ENCODE peak calls at places on chromosomes 2 and 18, in four cellular contexts. One of them, this sample, is unnamed.

GRCh38 chr2:219073413-219074129 is 12.8 kb upstream of the IHH start:
- DNase-seq in right cardiac atrium: no peak
- DNase-seq in cardiac muscle cell: peak
- DNase-seq in breast epithelium: no peak
- DNase-seq in this sample: no peak

GRCh38 chr2:46521215-46521683 is 41.9 kb downstream of the TMEM247 start:
- DNase-seq in right cardiac atrium: peak
- DNase-seq in cardiac muscle cell: no peak
- DNase-seq in breast epithelium: peak
- DNase-seq in this sample: peak

GRCh38 chr18:61502472-61502871 is 169.2 kb downstream of the CDH20 start:
- DNase-seq in right cardiac atrium: no peak
- DNase-seq in cardiac muscle cell: peak
- DNase-seq in breast epithelium: peak
- DNase-seq in this sample: no peak

GRCh38 chr2:55038428-55038827 is 11.8 kb downstream of the RTN4 start:
- DNase-seq in right cardiac atrium: no peak
- DNase-seq in cardiac muscle cell: no peak
- DNase-seq in breast epithelium: no peak
- DNase-seq in this sample: no peak

GRCh38 chr2:129103922-129104878 is 785.5 kb upstream of the HS6ST1 start:
- DNase-seq in right cardiac atrium: no peak
- DNase-seq in cardiac muscle cell: no peak
- DNase-seq in breast epithelium: no peak
- DNase-seq in this sample: no peak

GRCh38 chr2:197777823-197778407 is 7.2 kb downstream of the BOLL start:
- DNase-seq in right cardiac atrium: no peak
- DNase-seq in cardiac muscle cell: peak
- DNase-seq in breast epithelium: no peak
- DNase-seq in this sample: no peak

GRCh38 chr2:220240640-220241039 is 613.2 kb downstream of the SLC4A3 start:
- DNase-seq in right cardiac atrium: no peak
- DNase-seq in cardiac muscle cell: no peak
- DNase-seq in breast epithelium: no peak
- DNase-seq in this sample: no peak

GRCh38 chr2:152558174-152559091 is 158.8 kb downstream of the PRPF40A start:
- DNase-seq in right cardiac atrium: no peak
- DNase-seq in cardiac muscle cell: no peak
- DNase-seq in breast epithelium: no peak
- DNase-seq in this sample: no peak

GRCh38 chr2:136114392-136114791 is 3.6 kb downstream of the CXCR4 start:
- DNase-seq in right cardiac atrium: no peak
- DNase-seq in cardiac muscle cell: no peak
- DNase-seq in breast epithelium: no peak
- DNase-seq in this sample: no peak

GRCh38 chr2:45199973-45200372 is 190.7 kb upstream of the SIX2 start:
- DNase-seq in right cardiac atrium: no peak
- DNase-seq in cardiac muscle cell: no peak
- DNase-seq in breast epithelium: no peak
- DNase-seq in this sample: no peak

GRCh38 chr2:97267411-97268074 is 154.6 kb downstream of the ANKRD36 start:
- DNase-seq in right cardiac atrium: peak
- DNase-seq in cardiac muscle cell: no peak
- DNase-seq in breast epithelium: peak
- DNase-seq in this sample: peak

GRCh38 chr2:226434702-226435101 is 364.9 kb downstream of the IRS1 start:
- DNase-seq in right cardiac atrium: no peak
- DNase-seq in cardiac muscle cell: no peak
- DNase-seq in breast epithelium: no peak
- DNase-seq in this sample: no peak

GRCh38 chr2:7007488-7007845 is 90.3 kb downstream of the RNF144A start:
- DNase-seq in right cardiac atrium: no peak
- DNase-seq in cardiac muscle cell: no peak
- DNase-seq in breast epithelium: no peak
- DNase-seq in this sample: no peak
- H3K27ac ChIP-seq in right cardiac atrium: peak
- H3K27ac ChIP-seq in cardiac muscle cell: no peak
- H3K27ac ChIP-seq in breast epithelium: peak
- H3K27ac ChIP-seq in this sample: peak

GRCh38 chr18:23857756-23858155 is 156.8 kb upstream of the TTC39C start:
- DNase-seq in right cardiac atrium: no peak
- DNase-seq in cardiac muscle cell: no peak
- DNase-seq in breast epithelium: peak
- DNase-seq in this sample: no peak
- H3K27ac ChIP-seq in right cardiac atrium: no peak
- H3K27ac ChIP-seq in cardiac muscle cell: no peak
- H3K27ac ChIP-seq in breast epithelium: no peak
- H3K27ac ChIP-seq in this sample: no peak

DNA sequence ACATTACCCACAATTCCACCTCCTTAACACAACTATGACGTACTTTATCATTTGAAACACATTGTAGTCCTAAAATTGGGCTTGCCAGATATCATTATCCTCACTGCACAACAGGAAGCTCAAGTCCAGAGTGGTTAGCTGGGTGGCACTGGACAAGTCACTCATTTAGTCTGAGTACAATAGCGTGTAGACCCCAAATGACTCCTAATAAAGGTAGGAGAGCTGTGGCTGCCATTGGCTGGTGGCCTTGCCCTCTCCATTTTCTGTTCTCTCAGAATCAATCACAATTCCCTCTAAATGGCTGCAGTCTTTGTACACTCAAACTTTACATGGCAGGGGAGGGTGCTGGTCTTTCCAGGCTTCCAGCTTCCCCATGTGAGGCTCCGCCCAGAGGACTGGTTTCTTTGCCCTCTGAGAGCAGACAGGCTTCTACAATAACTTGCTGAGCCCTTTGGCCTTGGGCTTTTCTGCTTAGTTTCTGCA is 11.7 kb downstream of the PSTPIP2 start:
- DNase-seq in right cardiac atrium: no peak
- DNase-seq in cardiac muscle cell: no peak
- DNase-seq in breast epithelium: no peak
- DNase-seq in this sample: no peak
- H3K27ac ChIP-seq in right cardiac atrium: no peak
- H3K27ac ChIP-seq in cardiac muscle cell: no peak
- H3K27ac ChIP-seq in breast epithelium: no peak
- H3K27ac ChIP-seq in this sample: no peak

GRCh38 chr2:231682546-231683291 is 25.6 kb upstream of the PTMA start:
- DNase-seq in right cardiac atrium: no peak
- DNase-seq in cardiac muscle cell: no peak
- DNase-seq in breast epithelium: no peak
- DNase-seq in this sample: no peak

GRCh38 chr2:231683907-231684306 is 24.4 kb upstream of the PTMA start:
- DNase-seq in right cardiac atrium: no peak
- DNase-seq in cardiac muscle cell: no peak
- DNase-seq in breast epithelium: no peak
- DNase-seq in this sample: no peak

GRCh38 chr2:231683292-231683898 is 24.9 kb upstream of the PTMA start:
- DNase-seq in right cardiac atrium: no peak
- DNase-seq in cardiac muscle cell: no peak
- DNase-seq in breast epithelium: no peak
- DNase-seq in this sample: peak

GRCh38 chr2:231685349-231686191 is 22.8 kb upstream of the PTMA start:
- DNase-seq in right cardiac atrium: no peak
- DNase-seq in cardiac muscle cell: no peak
- DNase-seq in breast epithelium: no peak
- DNase-seq in this sample: no peak

DNA sequence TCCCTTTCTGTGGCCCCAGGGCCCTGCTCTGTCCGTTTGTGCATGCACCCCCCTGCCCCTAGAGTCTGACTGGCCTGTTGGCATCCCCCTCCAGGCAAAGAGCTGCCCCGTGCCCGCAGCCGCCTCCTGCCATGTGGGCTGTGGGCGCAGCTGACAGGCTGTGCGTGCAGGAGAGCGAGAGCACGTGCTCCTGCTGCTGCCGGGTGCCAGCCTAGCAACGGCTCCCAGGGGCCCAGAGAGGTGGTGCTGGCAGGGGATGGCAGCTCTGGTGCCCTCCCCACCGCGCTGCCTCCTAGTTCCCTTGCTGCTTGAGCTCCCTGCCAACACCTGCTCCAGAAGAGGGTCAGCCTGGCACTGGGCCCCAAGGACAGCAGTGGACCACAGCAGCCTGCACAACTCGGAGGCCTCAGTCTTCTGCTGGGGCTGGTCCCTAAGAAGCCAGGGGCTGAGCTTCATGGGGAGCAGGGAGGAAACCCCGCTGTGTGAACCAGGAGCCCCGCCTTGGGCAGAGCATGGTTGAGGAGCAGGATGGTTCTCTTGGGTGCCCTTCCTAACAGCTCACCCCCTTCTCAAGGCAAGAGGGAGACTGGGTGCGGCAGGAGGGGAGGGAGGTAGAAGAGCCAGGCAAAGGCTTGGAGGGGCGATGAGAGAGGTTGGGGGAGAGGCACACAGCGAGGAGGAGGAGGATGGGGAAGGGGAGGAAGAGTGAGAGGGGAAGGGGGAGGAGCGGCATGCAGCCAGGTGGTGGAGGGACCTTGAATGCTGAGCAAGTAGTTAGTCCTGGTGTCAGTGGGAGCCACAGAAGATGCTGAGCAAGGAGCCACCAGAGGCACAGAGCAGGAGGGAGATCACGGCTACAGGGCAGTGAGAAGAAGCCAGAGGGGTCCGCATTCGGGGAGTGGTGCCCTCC is 23.8 kb upstream of the PTMA start:
- DNase-seq in right cardiac atrium: peak
- DNase-seq in cardiac muscle cell: no peak
- DNase-seq in breast epithelium: no peak
- DNase-seq in this sample: peak
- H3K27ac ChIP-seq in right cardiac atrium: peak
- H3K27ac ChIP-seq in cardiac muscle cell: no peak
- H3K27ac ChIP-seq in breast epithelium: no peak
- H3K27ac ChIP-seq in this sample: no peak

DNA sequence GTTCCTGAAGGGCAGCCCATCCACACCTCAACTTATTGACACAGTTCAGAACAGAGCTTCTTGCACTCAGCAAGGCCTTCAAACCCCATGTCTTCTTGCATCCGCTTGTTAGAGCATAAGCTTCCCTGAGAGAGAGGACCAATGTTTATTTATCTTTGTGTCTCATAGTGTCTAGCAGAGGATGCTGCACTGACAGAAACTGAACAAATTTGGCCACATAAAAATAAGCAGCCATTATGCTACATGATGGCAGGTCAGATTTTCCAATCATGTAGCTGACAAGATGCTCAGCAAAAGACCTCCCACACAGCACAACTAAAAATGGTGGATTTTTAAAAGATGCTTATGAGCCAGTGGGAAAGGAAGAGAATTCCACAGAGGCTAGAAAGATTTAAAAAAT is 38.1 kb upstream of the SIGLEC15 start:
- DNase-seq in right cardiac atrium: no peak
- DNase-seq in cardiac muscle cell: no peak
- DNase-seq in breast epithelium: no peak
- DNase-seq in this sample: no peak
- H3K27ac ChIP-seq in right cardiac atrium: no peak
- H3K27ac ChIP-seq in cardiac muscle cell: no peak
- H3K27ac ChIP-seq in breast epithelium: no peak
- H3K27ac ChIP-seq in this sample: no peak